ENCODE peak calls at places on chromosomes 3 and 15, in seven cellular contexts. One of them, this sample, is unnamed.

GRCh38 chr15:92017882-92018534 is 164.5 kb downstream of the SLCO3A1 start:
- DNase-seq in HCEC 1CT: no peak
- DNase-seq in stimulated activated CD8-positive, alpha-beta memory T cell treated with anti-CD3 and anti-CD28 coated beads, Interleukin-15, amount 100 ng/mL, for 48 hours: no peak
- DNase-seq in choroid plexus epithelial cell: no peak
- DNase-seq in GM10248: no peak
- DNase-seq in memory B cell: no peak
- DNase-seq in left cardiac atrium: no peak
- DNase-seq in this sample: no peak

GRCh38 chr3:183265713-183266417 is 12.8 kb downstream of the B3GNT5 start:
- DNase-seq in stimulated activated CD8-positive, alpha-beta memory T cell treated with anti-CD3 and anti-CD28 coated beads, Interleukin-15, amount 100 ng/mL, for 48 hours: peak
- DNase-seq in left cardiac atrium: no peak
- DNase-seq in HCEC 1CT: peak
- DNase-seq in choroid plexus epithelial cell: peak
- DNase-seq in GM10248: no peak
- DNase-seq in memory B cell: no peak
- DNase-seq in this sample: no peak

GRCh38 chr3:136733317-136733833 is 18.8 kb downstream of the STAG1 start:
- DNase-seq in HCEC 1CT: peak
- DNase-seq in choroid plexus epithelial cell: no peak
- DNase-seq in stimulated activated CD8-positive, alpha-beta memory T cell treated with anti-CD3 and anti-CD28 coated beads, Interleukin-15, amount 100 ng/mL, for 48 hours: no peak
- DNase-seq in GM10248: no peak
- DNase-seq in memory B cell: no peak
- DNase-seq in left cardiac atrium: no peak
- DNase-seq in this sample: no peak

GRCh38 chr3:53123953-53124352 is 6.3 kb downstream of the RFT1 start:
- DNase-seq in memory B cell: no peak
- DNase-seq in choroid plexus epithelial cell: no peak
- DNase-seq in GM10248: no peak
- DNase-seq in left cardiac atrium: no peak
- DNase-seq in stimulated activated CD8-positive, alpha-beta memory T cell treated with anti-CD3 and anti-CD28 coated beads, Interleukin-15, amount 100 ng/mL, for 48 hours: no peak
- DNase-seq in HCEC 1CT: no peak
- DNase-seq in this sample: no peak

GRCh38 chr3:138220242-138220641 is 33.1 kb downstream of the ARMC8 start:
- DNase-seq in HCEC 1CT: no peak
- DNase-seq in memory B cell: no peak
- DNase-seq in GM10248: no peak
- DNase-seq in choroid plexus epithelial cell: no peak
- DNase-seq in stimulated activated CD8-positive, alpha-beta memory T cell treated with anti-CD3 and anti-CD28 coated beads, Interleukin-15, amount 100 ng/mL, for 48 hours: no peak
- DNase-seq in left cardiac atrium: no peak
- DNase-seq in this sample: no peak

GRCh38 chr15:51267047-51267713 is 71.2 kb downstream of the CYP19A1 start:
- DNase-seq in stimulated activated CD8-positive, alpha-beta memory T cell treated with anti-CD3 and anti-CD28 coated beads, Interleukin-15, amount 100 ng/mL, for 48 hours: no peak
- DNase-seq in memory B cell: no peak
- DNase-seq in left cardiac atrium: no peak
- DNase-seq in GM10248: no peak
- DNase-seq in HCEC 1CT: no peak
- DNase-seq in choroid plexus epithelial cell: peak
- DNase-seq in this sample: peak

GRCh38 chr3:98761656-98762229 is 1.4 kb upstream of the ST3GAL6 start:
- DNase-seq in GM10248: no peak
- DNase-seq in left cardiac atrium: no peak
- DNase-seq in HCEC 1CT: no peak
- DNase-seq in stimulated activated CD8-positive, alpha-beta memory T cell treated with anti-CD3 and anti-CD28 coated beads, Interleukin-15, amount 100 ng/mL, for 48 hours: no peak
- DNase-seq in memory B cell: no peak
- DNase-seq in choroid plexus epithelial cell: no peak
- DNase-seq in this sample: no peak

GRCh38 chr3:184177331-184177731 is 2.7 kb downstream of the AP2M1 start:
- DNase-seq in HCEC 1CT: no peak
- DNase-seq in memory B cell: no peak
- DNase-seq in left cardiac atrium: peak
- DNase-seq in choroid plexus epithelial cell: peak
- DNase-seq in stimulated activated CD8-positive, alpha-beta memory T cell treated with anti-CD3 and anti-CD28 coated beads, Interleukin-15, amount 100 ng/mL, for 48 hours: no peak
- DNase-seq in GM10248: no peak
- DNase-seq in this sample: peak

GRCh38 chr3:134392336-134392983 is 18.2 kb upstream of the AMOTL2 start:
- DNase-seq in stimulated activated CD8-positive, alpha-beta memory T cell treated with anti-CD3 and anti-CD28 coated beads, Interleukin-15, amount 100 ng/mL, for 48 hours: no peak
- DNase-seq in memory B cell: no peak
- DNase-seq in HCEC 1CT: no peak
- DNase-seq in left cardiac atrium: peak
- DNase-seq in choroid plexus epithelial cell: peak
- DNase-seq in GM10248: no peak
- DNase-seq in this sample: no peak

GRCh38 chr3:28080716-28081115 is 160.7 kb upstream of the CMC1 start:
- DNase-seq in left cardiac atrium: no peak
- DNase-seq in HCEC 1CT: no peak
- DNase-seq in choroid plexus epithelial cell: no peak
- DNase-seq in GM10248: no peak
- DNase-seq in memory B cell: no peak
- DNase-seq in stimulated activated CD8-positive, alpha-beta memory T cell treated with anti-CD3 and anti-CD28 coated beads, Interleukin-15, amount 100 ng/mL, for 48 hours: no peak
- DNase-seq in this sample: no peak

GRCh38 chr15:74208901-74209559 is 6.4 kb upstream of the STRA6 start:
- DNase-seq in choroid plexus epithelial cell: peak
- DNase-seq in HCEC 1CT: no peak
- DNase-seq in stimulated activated CD8-positive, alpha-beta memory T cell treated with anti-CD3 and anti-CD28 coated beads, Interleukin-15, amount 100 ng/mL, for 48 hours: no peak
- DNase-seq in left cardiac atrium: no peak
- DNase-seq in memory B cell: no peak
- DNase-seq in GM10248: no peak
- DNase-seq in this sample: peak

GRCh38 chr3:106765342-106765741 is 611.9 kb upstream of the CCDC54 start:
- DNase-seq in left cardiac atrium: no peak
- DNase-seq in HCEC 1CT: peak
- DNase-seq in choroid plexus epithelial cell: peak
- DNase-seq in GM10248: no peak
- DNase-seq in memory B cell: no peak
- DNase-seq in stimulated activated CD8-positive, alpha-beta memory T cell treated with anti-CD3 and anti-CD28 coated beads, Interleukin-15, amount 100 ng/mL, for 48 hours: no peak
- DNase-seq in this sample: no peak

GRCh38 chr3:56196700-56197099 is 271.6 kb downstream of the ERC2 start:
- DNase-seq in left cardiac atrium: no peak
- DNase-seq in memory B cell: no peak
- DNase-seq in GM10248: no peak
- DNase-seq in choroid plexus epithelial cell: no peak
- DNase-seq in stimulated activated CD8-positive, alpha-beta memory T cell treated with anti-CD3 and anti-CD28 coated beads, Interleukin-15, amount 100 ng/mL, for 48 hours: no peak
- DNase-seq in HCEC 1CT: no peak
- DNase-seq in this sample: no peak

GRCh38 chr15:60421544-60421943 is 23.8 kb upstream of the ANXA2 start:
- DNase-seq in HCEC 1CT: peak
- DNase-seq in memory B cell: no peak
- DNase-seq in stimulated activated CD8-positive, alpha-beta memory T cell treated with anti-CD3 and anti-CD28 coated beads, Interleukin-15, amount 100 ng/mL, for 48 hours: no peak
- DNase-seq in left cardiac atrium: no peak
- DNase-seq in choroid plexus epithelial cell: peak
- DNase-seq in GM10248: no peak
- DNase-seq in this sample: peak

GRCh38 chr3:168876346-168877035 is 780.8 kb upstream of the GOLIM4 start:
- DNase-seq in memory B cell: no peak
- DNase-seq in choroid plexus epithelial cell: no peak
- DNase-seq in left cardiac atrium: no peak
- DNase-seq in GM10248: no peak
- DNase-seq in HCEC 1CT: no peak
- DNase-seq in stimulated activated CD8-positive, alpha-beta memory T cell treated with anti-CD3 and anti-CD28 coated beads, Interleukin-15, amount 100 ng/mL, for 48 hours: no peak
- DNase-seq in this sample: no peak

GRCh38 chr15:57060799-57061198 is 142.4 kb downstream of the TCF12 start:
- DNase-seq in GM10248: no peak
- DNase-seq in HCEC 1CT: peak
- DNase-seq in memory B cell: no peak
- DNase-seq in choroid plexus epithelial cell: peak
- DNase-seq in stimulated activated CD8-positive, alpha-beta memory T cell treated with anti-CD3 and anti-CD28 coated beads, Interleukin-15, amount 100 ng/mL, for 48 hours: no peak
- DNase-seq in left cardiac atrium: no peak
- DNase-seq in this sample: peak

GRCh38 chr3:144018776-144019175 is 47.2 kb downstream of the DIPK2A start:
- DNase-seq in choroid plexus epithelial cell: peak
- DNase-seq in left cardiac atrium: no peak
- DNase-seq in HCEC 1CT: peak
- DNase-seq in GM10248: no peak
- DNase-seq in stimulated activated CD8-positive, alpha-beta memory T cell treated with anti-CD3 and anti-CD28 coated beads, Interleukin-15, amount 100 ng/mL, for 48 hours: no peak
- DNase-seq in memory B cell: no peak
- DNase-seq in this sample: peak

GRCh38 chr3:79846148-79846933 is 78.5 kb upstream of the ROBO1 start:
- DNase-seq in stimulated activated CD8-positive, alpha-beta memory T cell treated with anti-CD3 and anti-CD28 coated beads, Interleukin-15, amount 100 ng/mL, for 48 hours: no peak
- DNase-seq in left cardiac atrium: no peak
- DNase-seq in HCEC 1CT: no peak
- DNase-seq in choroid plexus epithelial cell: no peak
- DNase-seq in GM10248: no peak
- DNase-seq in memory B cell: no peak
- DNase-seq in this sample: no peak

GRCh38 chr3:82030932-82031331 is 269.5 kb upstream of the GBE1 start:
- DNase-seq in left cardiac atrium: no peak
- DNase-seq in choroid plexus epithelial cell: peak
- DNase-seq in HCEC 1CT: no peak
- DNase-seq in GM10248: no peak
- DNase-seq in stimulated activated CD8-positive, alpha-beta memory T cell treated with anti-CD3 and anti-CD28 coated beads, Interleukin-15, amount 100 ng/mL, for 48 hours: no peak
- DNase-seq in memory B cell: no peak
- DNase-seq in this sample: no peak

GRCh38 chr3:87997298-87997697 is 61.5 kb downstream of the CGGBP1 start:
- DNase-seq in left cardiac atrium: no peak
- DNase-seq in choroid plexus epithelial cell: peak
- DNase-seq in stimulated activated CD8-positive, alpha-beta memory T cell treated with anti-CD3 and anti-CD28 coated beads, Interleukin-15, amount 100 ng/mL, for 48 hours: peak
- DNase-seq in memory B cell: no peak
- DNase-seq in HCEC 1CT: peak
- DNase-seq in GM10248: no peak
- DNase-seq in this sample: no peak

GRCh38 chr15:69602095-69602494 is 149.5 kb downstream of the RPLP1 start:
- DNase-seq in choroid plexus epithelial cell: no peak
- DNase-seq in stimulated activated CD8-positive, alpha-beta memory T cell treated with anti-CD3 and anti-CD28 coated beads, Interleukin-15, amount 100 ng/mL, for 48 hours: no peak
- DNase-seq in GM10248: no peak
- DNase-seq in HCEC 1CT: no peak
- DNase-seq in memory B cell: no peak
- DNase-seq in left cardiac atrium: no peak
- DNase-seq in this sample: no peak

GRCh38 chr15:56886450-56886856 is 32.0 kb upstream of the TCF12 start:
- DNase-seq in choroid plexus epithelial cell: peak
- DNase-seq in memory B cell: no peak
- DNase-seq in stimulated activated CD8-positive, alpha-beta memory T cell treated with anti-CD3 and anti-CD28 coated beads, Interleukin-15, amount 100 ng/mL, for 48 hours: no peak
- DNase-seq in GM10248: no peak
- DNase-seq in HCEC 1CT: no peak
- DNase-seq in left cardiac atrium: no peak
- DNase-seq in this sample: no peak

GRCh38 chr3:177657243-177657642 is 460.0 kb upstream of the TBL1XR1 start:
- DNase-seq in memory B cell: no peak
- DNase-seq in stimulated activated CD8-positive, alpha-beta memory T cell treated with anti-CD3 and anti-CD28 coated beads, Interleukin-15, amount 100 ng/mL, for 48 hours: no peak
- DNase-seq in HCEC 1CT: no peak
- DNase-seq in left cardiac atrium: no peak
- DNase-seq in choroid plexus epithelial cell: no peak
- DNase-seq in GM10248: no peak
- DNase-seq in this sample: no peak

GRCh38 chr3:15319127-15319526 is 13.3 kb downstream of the SH3BP5 start:
- DNase-seq in GM10248: no peak
- DNase-seq in memory B cell: no peak
- DNase-seq in HCEC 1CT: no peak
- DNase-seq in choroid plexus epithelial cell: no peak
- DNase-seq in left cardiac atrium: no peak
- DNase-seq in stimulated activated CD8-positive, alpha-beta memory T cell treated with anti-CD3 and anti-CD28 coated beads, Interleukin-15, amount 100 ng/mL, for 48 hours: no peak
- DNase-seq in this sample: no peak

GRCh38 chr3:123818324-123818920 is 65.7 kb downstream of the MYLK start:
- DNase-seq in HCEC 1CT: no peak
- DNase-seq in stimulated activated CD8-positive, alpha-beta memory T cell treated with anti-CD3 and anti-CD28 coated beads, Interleukin-15, amount 100 ng/mL, for 48 hours: no peak
- DNase-seq in GM10248: no peak
- DNase-seq in choroid plexus epithelial cell: peak
- DNase-seq in left cardiac atrium: no peak
- DNase-seq in memory B cell: no peak
- DNase-seq in this sample: no peak

GRCh38 chr15:64865998-64866520 is 24.3 kb downstream of the PLEKHO2 start:
- DNase-seq in choroid plexus epithelial cell: peak
- DNase-seq in GM10248: no peak
- DNase-seq in stimulated activated CD8-positive, alpha-beta memory T cell treated with anti-CD3 and anti-CD28 coated beads, Interleukin-15, amount 100 ng/mL, for 48 hours: no peak
- DNase-seq in HCEC 1CT: peak
- DNase-seq in memory B cell: no peak
- DNase-seq in left cardiac atrium: no peak
- DNase-seq in this sample: peak

GRCh38 chr15:73244333-73244732 is 124.4 kb downstream of the HCN4 start:
- DNase-seq in HCEC 1CT: no peak
- DNase-seq in memory B cell: no peak
- DNase-seq in GM10248: peak
- DNase-seq in choroid plexus epithelial cell: peak
- DNase-seq in left cardiac atrium: no peak
- DNase-seq in stimulated activated CD8-positive, alpha-beta memory T cell treated with anti-CD3 and anti-CD28 coated beads, Interleukin-15, amount 100 ng/mL, for 48 hours: no peak
- DNase-seq in this sample: no peak

GRCh38 chr15:73593278-73594074 is 39.7 kb downstream of the NPTN start:
- DNase-seq in GM10248: no peak
- DNase-seq in HCEC 1CT: no peak
- DNase-seq in stimulated activated CD8-positive, alpha-beta memory T cell treated with anti-CD3 and anti-CD28 coated beads, Interleukin-15, amount 100 ng/mL, for 48 hours: no peak
- DNase-seq in choroid plexus epithelial cell: peak
- DNase-seq in memory B cell: no peak
- DNase-seq in left cardiac atrium: peak
- DNase-seq in this sample: no peak

GRCh38 chr3:141076026-141076797 is 25.1 kb downstream of the SPSB4 start:
- DNase-seq in HCEC 1CT: no peak
- DNase-seq in GM10248: no peak
- DNase-seq in left cardiac atrium: no peak
- DNase-seq in choroid plexus epithelial cell: no peak
- DNase-seq in stimulated activated CD8-positive, alpha-beta memory T cell treated with anti-CD3 and anti-CD28 coated beads, Interleukin-15, amount 100 ng/mL, for 48 hours: no peak
- DNase-seq in memory B cell: no peak
- DNase-seq in this sample: no peak